ENCODE peak calls at places on chromosomes 1 and 21, in four cellular contexts. T is HepG2, G is K562, V is GM12878. C is an unnamed sample.

GRCh38 chr21:15063821-15064575 is 802 bp downstream of the NRIP1 start:
- DNase-seq in T (no peak), G (peak), V (no peak), C (peak)

GRCh38 chr1:176559474-176560390 is 96.8 kb downstream of the PAPPA2 start:
- DNase-seq in T (peak), G (peak), V (no peak), C (peak)

GRCh38 chr1:39427369-39427768 is 64.1 kb upstream of the BMP8A start:
- DNase-seq in T (no peak), G (no peak), V (no peak), C (no peak)

GRCh38 chr1:185318431-185319151 is 1.5 kb upstream of the IVNS1ABP start:
- DNase-seq in T (no peak), G (peak), V (no peak), C (no peak)

GRCh38 chr1:31306278-31306677 is 9.4 kb downstream of the ZCCHC17 start:
- DNase-seq in T (no peak), G (no peak), V (no peak), C (no peak)

GRCh38 chr1:27669876-27670275 is 2.1 kb downstream of the IFI6 start:
- DNase-seq in T (no peak), G (no peak), V (no peak), C (no peak)

GRCh38 chr1:22143065-22143514 is at the start of gene WNT4:
- DNase-seq in T (no peak), G (peak), V (no peak), C (peak)

GRCh38 chr1:205570796-205571537 is 60.8 kb downstream of the ELK4 start:
- DNase-seq in T (no peak), G (no peak), V (no peak), C (no peak)

GRCh38 chr1:67013573-67013972 is 40.4 kb downstream of the SLC35D1 start:
- DNase-seq in T (no peak), G (peak), V (no peak), C (no peak)

GRCh38 chr1:66439028-66439427 is 94.9 kb upstream of the SGIP1 start:
- DNase-seq in T (no peak), G (no peak), V (peak), C (no peak)

GRCh38 chr1:3423245-3423829 is 31.1 kb upstream of the ARHGEF16 start:
- DNase-seq in T (peak), G (peak), V (no peak), C (no peak)

GRCh38 chr1:107748529-107748928 is 216.5 kb downstream of the VAV3 start:
- DNase-seq in T (peak), G (no peak), V (no peak), C (no peak)

GRCh38 chr1:193462629-193463320 is 276.4 kb upstream of the B3GALT2 start:
- DNase-seq in T (no peak), G (no peak), V (no peak), C (no peak)

GRCh38 chr21:44836666-44837471 is 19.0 kb upstream of the SUMO3 start:
- DNase-seq in T (peak), G (peak), V (no peak), C (no peak)

GRCh38 chr1:226728448-226728847 is 10.6 kb downstream of the ITPKB start:
- DNase-seq in T (no peak), G (no peak), V (no peak), C (no peak)

GRCh38 chr21:25331286-25331685 is 276.0 kb downstream of the MRPL39 start:
- DNase-seq in T (no peak), G (no peak), V (no peak), C (no peak)

GRCh38 chr21:42118901-42119300 is 47.8 kb downstream of the UMODL1 start:
- DNase-seq in T (no peak), G (no peak), V (no peak), C (no peak)

GRCh38 chr1:208084764-208085163 is 159.4 kb downstream of the PLXNA2 start:
- DNase-seq in T (no peak), G (no peak), V (no peak), C (no peak)

GRCh38 chr1:1003618-1004419 is 3.9 kb upstream of the HES4 start:
- DNase-seq in T (no peak), G (peak), V (no peak), C (no peak)

GRCh38 chr21:16514316-16514715 is 784.5 kb downstream of the USP25 start:
- DNase-seq in T (no peak), G (no peak), V (no peak), C (no peak)

GRCh38 chr1:10196991-10197390 is 13.4 kb upstream of the KIF1B start:
- DNase-seq in T (no peak), G (no peak), V (no peak), C (no peak)

GRCh38 chr1:26666855-26667254 is 29.0 kb upstream of the ARID1A start:
- DNase-seq in T (no peak), G (no peak), V (no peak), C (no peak)

GRCh38 chr1:67850611-67851075 is 17.4 kb upstream of the GNG12 start:
- DNase-seq in T (no peak), G (no peak), V (no peak), C (no peak)

GRCh38 chr1:31976401-31976800 is 37.3 kb upstream of the KHDRBS1 start:
- DNase-seq in T (no peak), G (no peak), V (no peak), C (no peak)

GRCh38 chr1:216314369-216315095 is 108.7 kb downstream of the USH2A start:
- DNase-seq in T (no peak), G (no peak), V (no peak), C (no peak)

DNA sequence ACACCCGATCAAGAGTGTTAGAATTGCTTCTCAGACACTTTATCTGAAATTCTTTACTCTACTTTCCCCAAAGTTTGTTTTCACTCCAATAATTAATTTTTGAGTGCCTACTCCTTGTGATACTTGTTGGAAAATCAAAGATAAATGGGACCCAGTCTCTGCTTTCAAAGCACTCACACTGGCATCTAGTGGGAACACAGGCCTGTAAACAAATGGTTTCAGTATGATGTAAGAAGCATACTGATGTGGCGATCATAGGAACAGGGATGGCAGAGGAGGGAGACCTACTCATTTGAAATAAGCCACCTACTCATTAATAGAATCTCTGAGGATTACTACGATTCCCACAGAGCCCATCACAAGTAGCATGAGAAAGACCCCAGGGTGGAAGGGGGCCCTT is 273.7 kb upstream of the ST6GALNAC5 start:
- DNase-seq in T (no peak), G (no peak), V (no peak), C (no peak)
- TF ChIP-seq MAX in T (no peak), G (no peak), V (no peak), C (no peak)

GRCh38 chr1:72283204-72284083 is 1.1 kb upstream of the NEGR1 start:
- DNase-seq in T (no peak), G (no peak), V (no peak), C (peak)

GRCh38 chr1:72282690-72283203 is 408 bp upstream of the NEGR1 start:
- DNase-seq in T (peak), G (no peak), V (no peak), C (peak)

GRCh38 chr1:72285074-72285425 is 2.7 kb upstream of the NEGR1 start:
- DNase-seq in T (no peak), G (no peak), V (no peak), C (no peak)

GRCh38 chr1:72284084-72284397 is 1.7 kb upstream of the NEGR1 start:
- DNase-seq in T (no peak), G (no peak), V (no peak), C (no peak)

DNA sequence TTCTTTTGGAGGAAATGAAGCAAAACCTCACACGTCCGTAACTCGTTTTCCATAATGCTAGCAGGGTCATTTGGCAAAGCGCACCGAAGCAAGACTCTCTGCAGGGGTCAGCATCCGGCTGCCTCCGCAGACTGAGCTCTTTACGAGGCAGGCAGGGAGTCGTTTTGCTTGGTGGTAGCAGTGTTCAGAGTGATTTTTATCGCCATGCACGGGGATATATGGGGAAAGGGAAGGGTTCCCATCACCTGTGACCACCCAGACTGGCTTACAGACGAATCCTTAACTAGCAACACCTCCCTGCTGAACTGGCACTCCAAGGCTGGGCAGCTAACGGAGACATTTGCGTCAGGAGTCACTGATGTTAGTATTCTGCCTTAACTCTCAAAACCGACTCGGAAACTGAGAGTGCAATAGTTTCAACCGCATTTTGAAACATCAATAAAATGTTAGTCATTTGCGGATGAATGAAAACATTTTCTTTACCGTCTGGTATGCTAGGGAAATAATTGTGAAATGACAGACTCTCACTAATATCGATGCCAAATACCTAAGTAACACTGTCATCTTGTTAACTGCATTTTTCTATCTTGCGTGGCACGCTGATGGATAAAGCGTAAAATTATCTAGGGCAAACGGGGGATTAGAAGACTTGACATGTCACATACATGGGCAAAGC is 2.2 kb upstream of the NEGR1 start:
- DNase-seq in T (peak), G (no peak), V (no peak), C (peak)
- TF ChIP-seq CREM in T (no peak), G (no peak), V (peak), C (no peak)

DNA sequence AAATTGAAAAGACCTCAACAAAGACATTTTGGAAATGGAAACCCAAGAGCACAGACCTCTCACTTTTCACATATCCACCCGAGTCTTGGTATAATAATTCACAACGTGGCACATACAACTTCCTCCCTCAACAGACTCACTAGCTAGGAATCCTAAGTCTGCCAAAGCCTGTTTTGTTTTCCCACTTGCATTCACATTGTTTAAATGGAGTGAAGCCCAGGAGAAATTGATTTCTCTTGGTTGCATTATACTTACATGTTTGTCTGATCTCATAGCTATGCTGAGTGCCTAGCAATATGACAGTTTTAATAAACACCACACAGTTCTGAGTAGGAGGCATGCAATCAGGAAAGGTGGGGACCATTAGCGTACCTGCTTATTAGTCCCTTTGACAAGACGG is 348.5 kb upstream of the ADGRL4 start:
- DNase-seq in T (no peak), G (no peak), V (no peak), C (no peak)
- TF ChIP-seq MAX in T (no peak), G (no peak), V (no peak), C (no peak)

GRCh38 chr1:17460265-17460664 is 20.8 kb upstream of the RCC2 start:
- DNase-seq in T (no peak), G (no peak), V (no peak), C (no peak)
- TF ChIP-seq CREM in T (no peak), G (no peak), V (no peak), C (no peak)

GRCh38 chr1:81836007-81836626 is 35.4 kb downstream of the ADGRL2 start:
- DNase-seq in T (no peak), G (no peak), V (no peak), C (no peak)

GRCh38 chr1:81834268-81834667 is 33.5 kb downstream of the ADGRL2 start:
- DNase-seq in T (no peak), G (no peak), V (no peak), C (no peak)

GRCh38 chr1:81834921-81835698 is 34.4 kb downstream of the ADGRL2 start:
- DNase-seq in T (no peak), G (no peak), V (no peak), C (no peak)

GRCh38 chr1:81833722-81834121 is 33.0 kb downstream of the ADGRL2 start:
- DNase-seq in T (no peak), G (no peak), V (no peak), C (no peak)

GRCh38 chr1:81832573-81832972 is 31.8 kb downstream of the ADGRL2 start:
- DNase-seq in T (no peak), G (no peak), V (no peak), C (no peak)
- TF ChIP-seq MAX in T (no peak), G (no peak), V (no peak), C (no peak)

GRCh38 chr1:15797614-15798390 is 9.6 kb downstream of the UQCRHL start:
- DNase-seq in T (no peak), G (no peak), V (no peak), C (no peak)
- TF ChIP-seq CREM in T (no peak), G (no peak), V (no peak), C (no peak)

GRCh38 chr1:114093624-114094302 is 59.9 kb downstream of the SYT6 start:
- DNase-seq in T (peak), G (no peak), V (no peak), C (no peak)
- TF ChIP-seq MAX in T (no peak), G (no peak), V (no peak), C (no peak)

GRCh38 chr1:29671446-29671845 is 435.1 kb downstream of the PTPRU start:
- DNase-seq in T (no peak), G (peak), V (no peak), C (no peak)

GRCh38 chr1:29671957-29672356 is 435.6 kb downstream of the PTPRU start:
- DNase-seq in T (no peak), G (no peak), V (no peak), C (no peak)

GRCh38 chr1:29672955-29673507 is 436.7 kb downstream of the PTPRU start:
- DNase-seq in T (no peak), G (no peak), V (no peak), C (no peak)

GRCh38 chr1:29673669-29674624 is 437.6 kb downstream of the PTPRU start:
- DNase-seq in T (no peak), G (no peak), V (no peak), C (no peak)

GRCh38 chr1:29672416-29672815 is 436.1 kb downstream of the PTPRU start:
- DNase-seq in T (no peak), G (no peak), V (peak), C (no peak)
- TF ChIP-seq CREM in T (no peak), G (no peak), V (no peak), C (no peak)

DNA sequence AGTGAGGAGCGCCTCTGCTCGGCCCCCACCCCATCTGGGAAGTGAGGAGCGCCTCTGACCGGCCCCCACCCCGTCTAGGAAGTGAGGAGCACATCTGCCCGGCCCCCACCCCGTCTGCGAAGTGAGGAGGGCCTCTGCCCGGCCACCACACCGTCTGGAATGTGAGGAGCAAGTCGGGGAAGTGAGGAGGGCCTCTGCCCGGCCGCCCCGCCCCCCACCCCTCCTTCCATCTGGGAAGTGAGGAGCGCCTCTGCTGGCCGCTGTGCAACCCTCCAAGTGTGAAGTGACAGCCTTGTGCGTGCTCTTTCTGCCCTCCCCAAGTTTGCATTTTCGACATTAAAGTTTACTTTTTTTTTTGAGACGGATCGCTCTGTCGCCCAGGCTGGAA is 5.1 kb upstream of the ZZZ3 start:
- DNase-seq in T (peak), G (no peak), V (no peak), C (peak)
- TF ChIP-seq MAX in T (no peak), G (no peak), V (no peak), C (peak)